ENCODE peak calls at places on chromosomes 1 and 21, in seven cellular contexts. One of them, this sample, is unnamed.

GRCh38 chr1:215076312-215076711 is 6.2 kb upstream of the KCNK2 start:
- DNase-seq in NCI-H2171: no peak
- DNase-seq in Right ventricle myocardium inferior: no peak
- DNase-seq in SK-N-MC: no peak
- DNase-seq in IMR-90: peak
- DNase-seq in ACHN: peak
- DNase-seq in mesothelial cell of epicardium: no peak
- DNase-seq in this sample: no peak

GRCh38 chr1:93056214-93056613 is 22.9 kb upstream of the MTF2 start:
- DNase-seq in SK-N-MC: no peak
- DNase-seq in IMR-90: peak
- DNase-seq in ACHN: no peak
- DNase-seq in NCI-H2171: no peak
- DNase-seq in mesothelial cell of epicardium: no peak
- DNase-seq in Right ventricle myocardium inferior: no peak
- DNase-seq in this sample: no peak

GRCh38 chr1:19067187-19067911 is 110.9 kb upstream of the IFFO2 start:
- DNase-seq in NCI-H2171: no peak
- DNase-seq in SK-N-MC: no peak
- DNase-seq in mesothelial cell of epicardium: no peak
- DNase-seq in ACHN: peak
- DNase-seq in Right ventricle myocardium inferior: no peak
- DNase-seq in IMR-90: no peak
- DNase-seq in this sample: no peak

GRCh38 chr1:8409107-8409506 is 91.2 kb downstream of the SLC45A1 start:
- DNase-seq in SK-N-MC: no peak
- DNase-seq in IMR-90: peak
- DNase-seq in Right ventricle myocardium inferior: no peak
- DNase-seq in ACHN: peak
- DNase-seq in mesothelial cell of epicardium: no peak
- DNase-seq in NCI-H2171: no peak
- DNase-seq in this sample: no peak

GRCh38 chr1:27601771-27602509 is 2.0 kb downstream of the AHDC1 start:
- DNase-seq in ACHN: no peak
- DNase-seq in NCI-H2171: no peak
- DNase-seq in SK-N-MC: no peak
- DNase-seq in IMR-90: no peak
- DNase-seq in Right ventricle myocardium inferior: no peak
- DNase-seq in mesothelial cell of epicardium: no peak
- DNase-seq in this sample: no peak

GRCh38 chr1:103056423-103056822 is 51.9 kb downstream of the COL11A1 start:
- DNase-seq in IMR-90: no peak
- DNase-seq in SK-N-MC: no peak
- DNase-seq in mesothelial cell of epicardium: no peak
- DNase-seq in ACHN: no peak
- DNase-seq in Right ventricle myocardium inferior: no peak
- DNase-seq in NCI-H2171: no peak
- DNase-seq in this sample: no peak

GRCh38 chr1:31981976-31982375 is 31.7 kb upstream of the KHDRBS1 start:
- DNase-seq in ACHN: no peak
- DNase-seq in Right ventricle myocardium inferior: no peak
- DNase-seq in NCI-H2171: peak
- DNase-seq in mesothelial cell of epicardium: no peak
- DNase-seq in SK-N-MC: no peak
- DNase-seq in IMR-90: no peak
- DNase-seq in this sample: no peak

GRCh38 chr1:13792429-13792828 is 92.4 kb downstream of the PRDM2 start:
- DNase-seq in SK-N-MC: no peak
- DNase-seq in mesothelial cell of epicardium: no peak
- DNase-seq in NCI-H2171: no peak
- DNase-seq in IMR-90: peak
- DNase-seq in Right ventricle myocardium inferior: no peak
- DNase-seq in ACHN: no peak
- DNase-seq in this sample: no peak

GRCh38 chr1:23611601-23612327 is 52.5 kb upstream of the ID3 start:
- DNase-seq in mesothelial cell of epicardium: no peak
- DNase-seq in NCI-H2171: peak
- DNase-seq in ACHN: no peak
- DNase-seq in SK-N-MC: no peak
- DNase-seq in IMR-90: no peak
- DNase-seq in Right ventricle myocardium inferior: no peak
- DNase-seq in this sample: no peak

GRCh38 chr1:89723863-89724262 is 90.9 kb downstream of the LRRC8C start:
- DNase-seq in mesothelial cell of epicardium: no peak
- DNase-seq in ACHN: no peak
- DNase-seq in Right ventricle myocardium inferior: no peak
- DNase-seq in SK-N-MC: no peak
- DNase-seq in NCI-H2171: no peak
- DNase-seq in IMR-90: peak
- DNase-seq in this sample: no peak

GRCh38 chr21:37849703-37850102 is 66.6 kb downstream of the KCNJ6 start:
- DNase-seq in mesothelial cell of epicardium: no peak
- DNase-seq in IMR-90: peak
- DNase-seq in NCI-H2171: no peak
- DNase-seq in ACHN: peak
- DNase-seq in SK-N-MC: no peak
- DNase-seq in Right ventricle myocardium inferior: no peak
- DNase-seq in this sample: no peak

GRCh38 chr1:201020647-201021332 is 2.7 kb downstream of the KIF21B start:
- DNase-seq in mesothelial cell of epicardium: no peak
- DNase-seq in SK-N-MC: no peak
- DNase-seq in ACHN: peak
- DNase-seq in NCI-H2171: no peak
- DNase-seq in IMR-90: no peak
- DNase-seq in Right ventricle myocardium inferior: no peak
- DNase-seq in this sample: no peak

GRCh38 chr1:42052300-42052699 is 100.9 kb upstream of the GUCA2B start:
- DNase-seq in IMR-90: peak
- DNase-seq in NCI-H2171: no peak
- DNase-seq in mesothelial cell of epicardium: no peak
- DNase-seq in ACHN: no peak
- DNase-seq in Right ventricle myocardium inferior: no peak
- DNase-seq in SK-N-MC: no peak
- DNase-seq in this sample: no peak

GRCh38 chr1:43344267-43344666 is 6.6 kb downstream of the MPL start:
- DNase-seq in mesothelial cell of epicardium: no peak
- DNase-seq in NCI-H2171: no peak
- DNase-seq in IMR-90: no peak
- DNase-seq in ACHN: no peak
- DNase-seq in Right ventricle myocardium inferior: no peak
- DNase-seq in SK-N-MC: no peak
- DNase-seq in this sample: no peak

GRCh38 chr1:78420185-78420584 is 70.6 kb upstream of the PTGFR start:
- DNase-seq in ACHN: no peak
- DNase-seq in NCI-H2171: no peak
- DNase-seq in SK-N-MC: no peak
- DNase-seq in mesothelial cell of epicardium: no peak
- DNase-seq in IMR-90: peak
- DNase-seq in Right ventricle myocardium inferior: no peak
- DNase-seq in this sample: no peak

GRCh38 chr1:178713270-178713669 is 11.8 kb upstream of the RALGPS2 start:
- DNase-seq in SK-N-MC: no peak
- DNase-seq in Right ventricle myocardium inferior: no peak
- DNase-seq in ACHN: no peak
- DNase-seq in NCI-H2171: no peak
- DNase-seq in mesothelial cell of epicardium: no peak
- DNase-seq in IMR-90: no peak
- DNase-seq in this sample: no peak

GRCh38 chr1:236063919-236064673 is 794 bp downstream of the NID1 start:
- DNase-seq in ACHN: peak
- DNase-seq in NCI-H2171: no peak
- DNase-seq in mesothelial cell of epicardium: no peak
- DNase-seq in Right ventricle myocardium inferior: peak
- DNase-seq in IMR-90: peak
- DNase-seq in SK-N-MC: no peak
- DNase-seq in this sample: no peak

GRCh38 chr1:211145944-211146343 is 12.0 kb upstream of the KCNH1 start:
- DNase-seq in IMR-90: no peak
- DNase-seq in Right ventricle myocardium inferior: no peak
- DNase-seq in mesothelial cell of epicardium: no peak
- DNase-seq in ACHN: no peak
- DNase-seq in SK-N-MC: no peak
- DNase-seq in NCI-H2171: no peak
- DNase-seq in this sample: peak

GRCh38 chr21:17497345-17497744 is 15.5 kb upstream of the CXADR start:
- DNase-seq in mesothelial cell of epicardium: no peak
- DNase-seq in Right ventricle myocardium inferior: no peak
- DNase-seq in SK-N-MC: no peak
- DNase-seq in ACHN: no peak
- DNase-seq in NCI-H2171: no peak
- DNase-seq in IMR-90: no peak
- DNase-seq in this sample: no peak

GRCh38 chr1:181089017-181089776 is 697 bp downstream of the IER5 start:
- DNase-seq in NCI-H2171: no peak
- DNase-seq in ACHN: no peak
- DNase-seq in Right ventricle myocardium inferior: peak
- DNase-seq in IMR-90: no peak
- DNase-seq in SK-N-MC: no peak
- DNase-seq in mesothelial cell of epicardium: no peak
- DNase-seq in this sample: no peak

GRCh38 chr1:12480748-12481362 is 137.2 kb downstream of the DHRS3 start:
- DNase-seq in Right ventricle myocardium inferior: no peak
- DNase-seq in IMR-90: peak
- DNase-seq in mesothelial cell of epicardium: no peak
- DNase-seq in ACHN: peak
- DNase-seq in NCI-H2171: no peak
- DNase-seq in SK-N-MC: no peak
- DNase-seq in this sample: no peak

GRCh38 chr1:156394835-156395461 is 25.9 kb downstream of the RHBG start:
- DNase-seq in mesothelial cell of epicardium: no peak
- DNase-seq in SK-N-MC: no peak
- DNase-seq in IMR-90: no peak
- DNase-seq in NCI-H2171: no peak
- DNase-seq in Right ventricle myocardium inferior: no peak
- DNase-seq in ACHN: no peak
- DNase-seq in this sample: no peak

GRCh38 chr1:36365310-36365895 is 20.3 kb downstream of the STK40 start:
- DNase-seq in NCI-H2171: peak
- DNase-seq in IMR-90: peak
- DNase-seq in mesothelial cell of epicardium: no peak
- DNase-seq in ACHN: no peak
- DNase-seq in SK-N-MC: no peak
- DNase-seq in Right ventricle myocardium inferior: peak
- DNase-seq in this sample: no peak

GRCh38 chr1:234309243-234309597 is 64.0 kb upstream of the COA6 start:
- DNase-seq in NCI-H2171: no peak
- DNase-seq in Right ventricle myocardium inferior: no peak
- DNase-seq in SK-N-MC: no peak
- DNase-seq in ACHN: no peak
- DNase-seq in mesothelial cell of epicardium: no peak
- DNase-seq in IMR-90: no peak
- DNase-seq in this sample: no peak

GRCh38 chr1:12587981-12588620 is 29.9 kb downstream of the DHRS3 start:
- DNase-seq in SK-N-MC: no peak
- DNase-seq in IMR-90: peak
- DNase-seq in ACHN: peak
- DNase-seq in mesothelial cell of epicardium: no peak
- DNase-seq in Right ventricle myocardium inferior: no peak
- DNase-seq in NCI-H2171: no peak
- DNase-seq in this sample: no peak

GRCh38 chr1:12166834-12167492 is at the start of gene TNFRSF1B:
- DNase-seq in ACHN: peak
- DNase-seq in SK-N-MC: no peak
- DNase-seq in NCI-H2171: no peak
- DNase-seq in Right ventricle myocardium inferior: peak
- DNase-seq in mesothelial cell of epicardium: no peak
- DNase-seq in IMR-90: peak
- DNase-seq in this sample: no peak

GRCh38 chr1:212207118-212207517 is 78.1 kb upstream of the PPP2R5A start:
- DNase-seq in IMR-90: no peak
- DNase-seq in SK-N-MC: no peak
- DNase-seq in Right ventricle myocardium inferior: no peak
- DNase-seq in mesothelial cell of epicardium: no peak
- DNase-seq in NCI-H2171: no peak
- DNase-seq in ACHN: no peak
- DNase-seq in this sample: no peak

GRCh38 chr1:185551008-185551407 is 183.2 kb upstream of the HMCN1 start:
- DNase-seq in NCI-H2171: no peak
- DNase-seq in Right ventricle myocardium inferior: no peak
- DNase-seq in mesothelial cell of epicardium: no peak
- DNase-seq in SK-N-MC: no peak
- DNase-seq in ACHN: no peak
- DNase-seq in IMR-90: no peak
- DNase-seq in this sample: no peak

GRCh38 chr1:55280731-55281130 is 65.6 kb upstream of the USP24 start:
- DNase-seq in SK-N-MC: no peak
- DNase-seq in Right ventricle myocardium inferior: no peak
- DNase-seq in mesothelial cell of epicardium: no peak
- DNase-seq in NCI-H2171: no peak
- DNase-seq in IMR-90: peak
- DNase-seq in ACHN: no peak
- DNase-seq in this sample: no peak

This sample was measured in NCI-H1048.